ENCODE peak calls at places on chromosomes 3 and 15, in eight cellular contexts. P is lower leg skin, C is transverse colon, Y is Peyer's patch, H is A549, E is NB4, N is uterus, O is GM12891. L is an unnamed sample.

GRCh38 chr3:139289866-139290524 is 53.8 kb upstream of the MRPS22 start:
- DNase-seq in P (no peak), C (no peak), Y (no peak), H (no peak), E (no peak), N (no peak), O (no peak), L (no peak)

GRCh38 chr15:70095387-70096214 is 2.1 kb downstream of the TLE3 start:
- DNase-seq in P (peak; percentile 32), C (peak; percentile 43), Y (peak; percentile 67), H (no peak), E (peak; percentile 74), N (peak; percentile 45), O (no peak), L (peak; percentile 62)

GRCh38 chr15:100723323-100723801 is 121.0 kb downstream of the ASB7 start:
- DNase-seq in P (peak; percentile 13), C (no peak), Y (no peak), H (no peak), E (no peak), N (no peak), O (no peak), L (no peak)

GRCh38 chr15:31353931-31354330 is 27.3 kb downstream of the KLF13 start:
- DNase-seq in P (no peak), C (no peak), Y (no peak), H (no peak), E (no peak), N (no peak), O (no peak), L (peak; percentile 40)

GRCh38 chr3:12663311-12663935 is 494 bp downstream of the RAF1 start:
- DNase-seq in P (peak; percentile 56), C (peak; percentile 48), Y (peak; percentile 28), H (peak; percentile 17), E (peak; percentile 37), N (no peak), O (no peak), L (peak; percentile 44)

GRCh38 chr3:38643592-38643991 is 5.9 kb downstream of the SCN5A start:
- DNase-seq in P (no peak), C (no peak), Y (no peak), H (no peak), E (no peak), N (no peak), O (no peak), L (no peak)

GRCh38 chr15:64430000-64430735 is 30.2 kb upstream of the ZNF609 start:
- DNase-seq in P (peak; percentile 32), C (peak; percentile 19), Y (peak; percentile 23), H (no peak), E (peak; percentile 95), N (peak; percentile 68), O (no peak), L (peak; percentile 57)

GRCh38 chr15:100152463-100152862 is 189.3 kb downstream of the ADAMTS17 start:
- DNase-seq in P (no peak), C (no peak), Y (no peak), H (no peak), E (no peak), N (no peak), O (no peak), L (no peak)

GRCh38 chr15:53671545-53671944 is 87.9 kb downstream of the WDR72 start:
- DNase-seq in P (no peak), C (no peak), Y (no peak), H (no peak), E (no peak), N (no peak), O (no peak), L (no peak)

GRCh38 chr15:96345560-96346389 is 15.3 kb downstream of the NR2F2 start:
- DNase-seq in P (peak; percentile 62), C (no peak), Y (no peak), H (peak; percentile 80), E (peak; percentile 53), N (peak; percentile 83), O (peak; percentile 58), L (peak; percentile 89)

GRCh38 chr3:12695112-12695511 is 31.2 kb upstream of the RAF1 start:
- DNase-seq in P (no peak), C (no peak), Y (no peak), H (no peak), E (no peak), N (no peak), O (no peak), L (no peak)

GRCh38 chr3:152058906-152059305 is 185.5 kb downstream of the SUCNR1 start:
- DNase-seq in P (no peak), C (no peak), Y (no peak), H (no peak), E (no peak), N (no peak), O (no peak), L (no peak)

GRCh38 chr3:173275740-173276139 is 121.8 kb upstream of the NLGN1 start:
- DNase-seq in P (no peak), C (no peak), Y (no peak), H (peak; percentile 14), E (peak; percentile 40), N (no peak), O (no peak), L (no peak)

GRCh38 chr3:21170964-21171363 is 580.0 kb downstream of the ZNF385D start:
- DNase-seq in P (no peak), C (no peak), Y (no peak), H (peak; percentile 8), E (peak; percentile 33), N (no peak), O (no peak), L (no peak)

GRCh38 chr3:126835472-126836219 is 131.6 kb downstream of the CHCHD6 start:
- DNase-seq in P (no peak), C (no peak), Y (no peak), H (peak; percentile 19), E (no peak), N (no peak), O (no peak), L (no peak)

GRCh38 chr3:56940989-56941388 is 119.5 kb upstream of the SPATA12 start:
- DNase-seq in P (no peak), C (no peak), Y (no peak), H (no peak), E (peak; percentile 42), N (no peak), O (no peak), L (no peak)

GRCh38 chr15:40103864-40104271 is 4.8 kb downstream of the BMF start:
- DNase-seq in P (no peak), C (no peak), Y (no peak), H (no peak), E (no peak), N (no peak), O (no peak), L (no peak)

GRCh38 chr3:128804017-128804816 is 75.2 kb upstream of the ACAD9 start:
- DNase-seq in P (no peak), C (no peak), Y (peak; percentile 37), H (no peak), E (peak; percentile 89), N (no peak), O (peak; percentile 52), L (no peak)

GRCh38 chr15:69980311-69981059 is 117.2 kb downstream of the TLE3 start:
- DNase-seq in P (no peak), C (no peak), Y (peak; percentile 22), H (no peak), E (no peak), N (no peak), O (no peak), L (no peak)

GRCh38 chr15:79179108-79179561 is 88.6 kb upstream of the RASGRF1 start:
- DNase-seq in P (no peak), C (no peak), Y (no peak), H (peak; percentile 72), E (peak; percentile 81), N (no peak), O (no peak), L (no peak)

GRCh38 chr3:12479919-12480425 is 4.3 kb upstream of the TSEN2 start:
- DNase-seq in P (no peak), C (peak; percentile 86), Y (no peak), H (peak; percentile 58), E (peak; percentile 67), N (no peak), O (peak; percentile 51), L (no peak)

GRCh38 chr3:154121236-154122095 is at the start of gene ARHGEF26:
- DNase-seq in P (peak; percentile 88), C (peak; percentile 91), Y (peak; percentile 30), H (peak; percentile 82), E (peak; percentile 30), N (peak; percentile 90), O (peak; percentile 56), L (peak; percentile 91)
- TF ChIP-seq POLR2A in P (no peak), C (peak; percentile 56), Y (no peak), H (peak; percentile 55), E (no peak), N (peak; percentile 22), O (no peak), L (peak; percentile 29)

GRCh38 chr15:59687831-59688230 is 1.3 kb downstream of the BNIP2 start:
- DNase-seq in P (no peak), C (no peak), Y (no peak), H (no peak), E (peak; percentile 68), N (no peak), O (no peak), L (no peak)

GRCh38 chr15:59691194-59691805 is 2.2 kb upstream of the BNIP2 start:
- DNase-seq in P (peak; percentile 46), C (peak; percentile 55), Y (peak; percentile 53), H (peak; percentile 70), E (peak; percentile 67), N (no peak), O (no peak), L (peak; percentile 63)

GRCh38 chr15:59688383-59688887 is 685 bp downstream of the BNIP2 start:
- DNase-seq in P (peak; percentile 62), C (no peak), Y (peak; percentile 43), H (peak; percentile 72), E (peak; percentile 81), N (no peak), O (no peak), L (no peak)

GRCh38 chr15:59688888-59689625 is at the start of gene BNIP2:
- DNase-seq in P (peak; percentile 99), C (peak; percentile 100), Y (peak; percentile 99), H (peak; percentile 100), E (peak; percentile 99), N (peak; percentile 99), O (peak; percentile 64), L (peak; percentile 99)

GRCh38 chr15:59689626-59690236 is 611 bp upstream of the BNIP2 start:
- DNase-seq in P (peak; percentile 88), C (peak; percentile 93), Y (peak; percentile 90), H (peak; percentile 93), E (peak; percentile 86), N (peak; percentile 76), O (no peak), L (peak; percentile 73)
- TF ChIP-seq POLR2A in P (no peak), C (peak; percentile 3), Y (no peak), H (no peak), E (peak; percentile 3), N (no peak), O (no peak), L (no peak)

GRCh38 chr3:184362668-184363540 is 1.4 kb downstream of the POLR2H start:
- DNase-seq in P (peak; percentile 95), C (peak; percentile 98), Y (peak; percentile 94), H (peak; percentile 97), E (peak; percentile 98), N (peak; percentile 96), O (peak; percentile 94), L (peak; percentile 95)
- TF ChIP-seq POLR2A in P (no peak), C (peak; percentile 80), Y (peak; percentile 83), H (peak; percentile 66), E (peak; percentile 66), N (peak; percentile 80), O (peak; percentile 90), L (peak; percentile 79)

DNA sequence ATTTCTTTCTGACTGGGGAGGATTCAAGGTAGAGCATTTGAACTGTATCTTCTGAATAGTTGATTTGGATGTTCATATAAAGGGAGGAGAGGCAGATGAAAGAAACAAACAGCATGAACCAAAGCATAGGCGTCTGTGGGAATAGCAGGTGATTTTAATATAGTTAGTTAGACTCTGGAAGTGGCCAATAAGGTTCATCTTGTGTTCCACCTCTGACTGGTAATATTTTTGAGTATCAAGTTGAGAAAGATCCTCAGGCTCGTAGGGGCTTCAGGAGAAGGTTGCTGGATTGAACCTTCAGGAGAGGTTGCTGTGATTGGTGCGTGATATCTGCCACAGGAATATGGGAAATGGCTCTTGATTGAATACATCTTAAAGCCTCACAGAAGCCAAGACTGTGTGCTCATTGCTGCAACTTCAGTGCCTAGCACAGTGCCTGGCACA is 12.7 kb downstream of the NFKBIZ start:
- DNase-seq in P (no peak), C (no peak), Y (no peak), H (no peak), E (no peak), N (no peak), O (no peak), L (no peak)
- TF ChIP-seq POLR2A in P (no peak), C (no peak), Y (no peak), H (no peak), E (no peak), N (no peak), O (peak; percentile 86), L (no peak)

L was measured in ovary.